ENCODE peak calls at places on chromosomes 16 and 17, in four cellular contexts. J is HCT116, Z is endothelial cell of umbilical vein, R is testis. U is an unnamed sample.

GRCh38 chr17:65173951-65174683 is 36.9 kb downstream of the RGS9 start:
- DNase-seq in Z (no peak), R (no peak), J (no peak), U (no peak)

GRCh38 chr17:58368860-58369213 is 16.8 kb upstream of the SUPT4H1 start:
- DNase-seq in J (no peak), R (no peak), Z (no peak), U (no peak)

GRCh38 chr17:66481259-66481658 is 178.8 kb downstream of the PRKCA start:
- DNase-seq in R (no peak), Z (no peak), J (no peak), U (no peak)

GRCh38 chr16:17061326-17061725 is 409.4 kb downstream of the XYLT1 start:
- DNase-seq in R (no peak), Z (no peak), J (no peak), U (no peak)

GRCh38 chr17:8141046-8141445 is 11.2 kb downstream of the PER1 start:
- DNase-seq in Z (no peak), J (no peak), R (no peak), U (no peak)

GRCh38 chr16:19737306-19737975 is 19.4 kb downstream of the IQCK start:
- DNase-seq in J (no peak), R (no peak), Z (no peak), U (peak)

GRCh38 chr17:41533613-41534012 is 5.5 kb upstream of the KRT19 start:
- DNase-seq in R (no peak), J (no peak), Z (no peak), U (no peak)

GRCh38 chr16:23724438-23725131 is 11.6 kb upstream of the ERN2 start:
- DNase-seq in R (no peak), Z (no peak), J (no peak), U (no peak)

GRCh38 chr17:69690531-69690930 is 276.0 kb downstream of the MAP2K6 start:
- DNase-seq in R (no peak), Z (no peak), J (no peak), U (no peak)

GRCh38 chr16:57920215-57920890 is 50.6 kb downstream of the CNGB1 start:
- DNase-seq in R (no peak), J (no peak), Z (no peak), U (no peak)

GRCh38 chr17:39603304-39604016 is 4.3 kb downstream of the NEUROD2 start:
- DNase-seq in R (no peak), Z (no peak), J (no peak), U (no peak)

GRCh38 chr17:332023-332422 is 20.6 kb downstream of the RPH3AL start:
- DNase-seq in J (no peak), Z (no peak), R (no peak), U (no peak)

GRCh38 chr17:57407287-57408063 is 151.2 kb downstream of the MSI2 start:
- DNase-seq in Z (no peak), R (no peak), J (no peak), U (no peak)

GRCh38 chr17:78838574-78839005 is 2.0 kb downstream of the USP36 start:
- DNase-seq in Z (no peak), J (no peak), R (no peak), U (no peak)

GRCh38 chr17:75380315-75380714 is 25.2 kb downstream of the GRB2 start:
- DNase-seq in Z (no peak), J (no peak), R (no peak), U (no peak)

GRCh38 chr16:87140211-87141200 is 176.7 kb downstream of the C16orf95 start:
- DNase-seq in R (no peak), J (no peak), Z (no peak), U (no peak)

GRCh38 chr17:19331134-19331533 is 31.4 kb downstream of the B9D1 start:
- DNase-seq in R (no peak), Z (no peak), J (no peak), U (peak)

GRCh38 chr16:51391798-51392511 is 240.9 kb upstream of the SALL1 start:
- DNase-seq in R (peak), Z (no peak), J (no peak), U (no peak)

GRCh38 chr17:6374271-6374691 is 60.6 kb downstream of the AIPL1 start:
- DNase-seq in R (no peak), Z (no peak), J (peak), U (no peak)

GRCh38 chr17:77546772-77547201 is 406.0 kb downstream of the SEC14L1 start:
- DNase-seq in J (no peak), R (no peak), Z (no peak), U (no peak)

GRCh38 chr17:2346475-2346874 is 9.2 kb downstream of the SGSM2 start:
- DNase-seq in R (no peak), Z (no peak), J (no peak), U (no peak)
- TF ChIP-seq POLR2A in R (no peak), Z (no peak), J (no peak), U (no peak)

GRCh38 chr17:81713556-81714411 is 1.7 kb downstream of the SLC25A10 start:
- DNase-seq in R (peak), J (no peak), Z (no peak), U (no peak)
- TF ChIP-seq POLR2A in R (no peak), J (no peak), Z (no peak), U (no peak)

DNA sequence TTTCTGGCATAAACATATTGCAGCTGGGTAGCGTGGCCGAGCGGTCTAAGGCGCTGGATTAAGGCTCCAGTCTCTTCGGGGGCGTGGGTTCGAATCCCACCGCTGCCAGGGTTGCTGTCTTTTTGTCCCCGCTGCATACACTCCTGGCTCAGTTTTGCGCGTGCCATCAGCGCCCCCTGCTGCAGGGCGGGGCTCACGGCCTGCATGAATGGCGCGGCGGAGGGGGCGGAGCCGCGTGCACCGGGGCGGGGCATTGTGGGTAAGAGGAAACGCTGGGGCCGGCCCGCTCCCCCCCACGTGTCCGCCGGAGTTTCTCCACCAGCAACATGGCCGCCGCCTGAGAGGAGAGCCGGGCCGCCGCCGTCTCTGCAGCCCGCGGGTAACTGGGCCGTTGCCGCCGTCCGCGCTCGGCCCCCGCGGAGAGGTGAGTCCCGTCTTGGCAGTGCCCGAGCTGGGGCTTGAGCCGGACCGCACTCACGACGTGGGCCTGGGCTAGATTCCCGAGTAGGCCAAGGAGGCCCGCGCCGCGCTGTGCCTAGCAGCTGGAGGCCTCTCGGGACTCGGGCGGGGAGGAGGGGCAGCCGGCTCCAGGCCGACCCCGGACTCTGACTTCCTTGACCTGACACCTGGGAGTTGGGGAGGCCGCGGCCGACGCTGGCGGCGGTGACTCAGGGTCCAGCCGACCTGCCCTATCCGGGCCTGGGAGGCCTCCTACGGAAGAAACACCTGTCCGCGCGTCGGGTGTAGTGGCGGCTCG is at the start of gene POLR3E:
- DNase-seq in R (peak), J (peak), Z (peak), U (peak)
- TF ChIP-seq POLR2A in R (peak), J (peak), Z (peak), U (no peak)

GRCh38 chr16:88527186-88527936 is 42.8 kb upstream of the ZC3H18 start:
- DNase-seq in J (peak), R (peak), Z (peak), U (no peak)
- TF ChIP-seq POLR2A in J (no peak), R (no peak), Z (no peak), U (no peak)

DNA sequence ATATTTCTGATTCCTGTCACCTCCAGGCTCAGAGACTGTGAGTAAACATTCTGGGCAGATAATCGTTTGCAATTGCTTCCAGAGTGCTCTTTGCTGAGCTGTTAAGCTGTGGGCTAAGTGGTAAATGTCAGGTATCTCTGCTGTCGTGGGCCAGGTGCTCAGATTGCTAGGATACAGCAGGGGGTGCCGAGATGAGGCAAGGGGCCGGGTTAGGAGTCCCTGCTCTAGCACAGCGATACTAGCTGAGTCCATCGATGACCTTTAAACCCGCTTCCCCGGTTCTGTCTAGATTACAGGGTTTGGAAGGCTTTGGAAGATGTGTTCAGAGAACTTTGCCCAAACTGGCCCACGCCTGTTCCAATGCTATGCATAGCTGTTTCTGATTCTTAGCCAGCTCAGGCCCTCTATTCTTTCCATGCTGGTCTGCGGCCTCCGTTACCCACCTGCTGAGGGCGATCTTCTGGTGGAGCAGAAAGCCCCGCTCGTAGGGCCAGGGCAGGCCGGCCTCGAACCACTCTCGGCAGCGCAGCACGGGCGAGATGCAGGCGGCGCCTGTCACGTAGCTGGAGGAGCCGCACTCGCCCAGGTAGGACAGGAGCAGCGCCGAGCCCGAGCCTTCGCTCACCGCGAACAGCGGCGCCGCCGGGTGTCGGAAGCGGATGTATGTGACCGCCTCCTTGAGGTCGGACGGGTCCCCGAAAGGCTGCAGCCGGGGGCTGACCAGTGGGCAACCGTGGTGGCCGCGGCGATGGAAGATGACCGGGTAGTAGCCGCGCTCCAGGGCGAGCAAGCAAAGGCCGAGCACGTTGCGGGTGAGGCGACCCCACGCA is 979 bp downstream of the ABHD15 start:
- DNase-seq in J (peak), R (peak), Z (peak), U (peak)
- TF ChIP-seq POLR2A in J (no peak), R (no peak), Z (no peak), U (no peak)

GRCh38 chr17:32386844-32387243 is 36.9 kb downstream of the ZNF207 start:
- DNase-seq in Z (no peak), J (no peak), R (no peak), U (no peak)

GRCh38 chr17:32383926-32384434 is 34.0 kb downstream of the ZNF207 start:
- DNase-seq in R (no peak), J (no peak), Z (no peak), U (no peak)

GRCh38 chr17:32385121-32385520 is 35.2 kb downstream of the ZNF207 start:
- DNase-seq in Z (no peak), J (no peak), R (no peak), U (no peak)

GRCh38 chr17:32385971-32386370 is 36.0 kb downstream of the ZNF207 start:
- DNase-seq in Z (no peak), J (no peak), R (no peak), U (no peak)

DNA sequence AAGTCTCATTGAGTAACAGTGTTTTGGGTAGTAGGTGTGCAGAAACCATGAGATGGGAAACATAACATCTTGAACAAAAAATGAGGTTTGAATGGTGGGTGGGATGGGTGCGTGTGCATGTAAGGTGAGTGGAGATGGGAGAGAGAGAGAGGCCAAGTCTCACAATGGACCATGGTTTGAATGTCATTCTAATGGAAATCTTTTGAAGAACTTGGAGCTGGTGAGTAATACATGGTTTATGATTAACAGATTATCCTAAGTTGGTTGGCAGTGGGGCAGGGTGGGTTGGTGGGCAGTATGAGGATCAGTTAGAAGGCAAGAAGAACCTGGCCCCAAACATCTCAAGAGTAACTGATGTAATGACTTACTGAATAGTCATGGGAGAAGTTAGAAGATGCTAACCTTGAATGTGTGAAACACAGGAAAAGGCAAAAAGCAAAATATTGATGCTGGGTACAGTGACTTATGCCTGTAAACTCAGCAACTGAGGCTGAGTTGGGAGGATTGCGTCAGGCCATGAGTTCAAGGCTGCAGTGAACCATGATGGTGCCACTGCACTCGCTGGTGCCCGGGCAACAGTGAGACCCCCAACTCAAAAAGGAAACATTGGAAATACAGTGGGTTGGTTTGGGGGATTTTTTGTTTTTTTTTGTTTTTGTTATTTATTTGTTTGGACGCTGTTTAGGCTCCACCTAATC is 32.7 kb downstream of the ZNF207 start:
- DNase-seq in Z (no peak), R (no peak), J (no peak), U (no peak)
- TF ChIP-seq POLR2A in Z (peak), R (no peak), J (no peak), U (no peak)

GRCh38 chr17:49968380-49969133 is 433 bp upstream of the DLX4 start:
- DNase-seq in J (peak), R (peak), Z (peak), U (peak)
- TF ChIP-seq POLR2A in J (peak), R (no peak), Z (no peak), U (no peak)

U was measured in lower leg skin.